ENCODE peak calls at places on chromosomes 7 and 10, in seven cellular contexts. U is anterior cingulate cortex; C is AG04449; H is smooth muscle cell of the brain vasculature; P is T1000; L is fibroblast of villous mesenchyme; G is central memory CD8-positive, alpha-beta T cell. T is an unnamed sample.

GRCh38 chr7:151247611-151248176 is 800 bp downstream of the SMARCD3 start:
- DNase-seq in U (no peak), C (no peak), H (no peak), P (no peak), L (no peak), G (no peak), T (no peak)

GRCh38 chr10:122290334-122290733 is 19.2 kb downstream of the BTBD16 start:
- DNase-seq in U (no peak), C (no peak), H (no peak), P (no peak), L (no peak), G (no peak), T (no peak)

GRCh38 chr10:86848747-86849146 is 92.3 kb downstream of the BMPR1A start:
- DNase-seq in U (no peak), C (no peak), H (no peak), P (no peak), L (no peak), G (no peak), T (no peak)

GRCh38 chr10:31926765-31927596 is 1.6 kb downstream of the ARHGAP12 start:
- DNase-seq in U (no peak), C (no peak), H (no peak), P (no peak), L (no peak), G (no peak), T (no peak)

GRCh38 chr10:17742918-17743317 is 9.1 kb upstream of the TMEM236 start:
- DNase-seq in U (no peak), C (no peak), H (peak), P (no peak), L (peak), G (peak), T (peak)

GRCh38 chr7:14598978-14599377 is 303.6 kb downstream of the DGKB start:
- DNase-seq in U (no peak), C (no peak), H (no peak), P (no peak), L (no peak), G (no peak), T (no peak)

GRCh38 chr7:18175801-18176450 is 148.3 kb upstream of the PRPS1L1 start:
- DNase-seq in U (no peak), C (no peak), H (no peak), P (no peak), L (peak), G (no peak), T (no peak)

GRCh38 chr7:128056901-128057300 is 25.7 kb upstream of the LRRC4 start:
- DNase-seq in U (no peak), C (peak), H (no peak), P (no peak), L (peak), G (no peak), T (no peak)

GRCh38 chr10:118569241-118569881 is 26.1 kb downstream of the PRLHR start:
- DNase-seq in U (no peak), C (no peak), H (no peak), P (no peak), L (peak), G (no peak), T (no peak)

GRCh38 chr10:125812128-125812527 is 10.9 kb downstream of the UROS start:
- DNase-seq in U (no peak), C (peak), H (no peak), P (no peak), L (peak), G (no peak), T (no peak)

GRCh38 chr7:464712-465461 is 54.8 kb downstream of the PDGFA start:
- DNase-seq in U (no peak), C (no peak), H (no peak), P (no peak), L (peak), G (no peak), T (peak)